ENCODE peak calls at places on chromosomes 7 and 10, in five cellular contexts. K is stimulated activated CD4-positive, alpha-beta T cell treated with anti-CD3 and anti-CD28 coated beads, Interleukin-1b, Interleukin-23, amount 100 ng/mL, for 48 hours; A is MCF 10A; M is cardiac fibroblast; Q is kidney. R is an unnamed sample.

GRCh38 chr10:856405-857157 is 74.9 kb downstream of the LARP4B start:
- DNase-seq in K (no peak), A (no peak), M (no peak), Q (no peak), R (no peak)

GRCh38 chr10:77899080-77899477 is 27.5 kb downstream of the DLG5 start:
- DNase-seq in K (no peak), A (peak), M (peak), Q (no peak), R (no peak)

GRCh38 chr7:45173596-45174327 is 16.2 kb downstream of the RAMP3 start:
- DNase-seq in K (no peak), A (no peak), M (no peak), Q (peak), R (no peak)

GRCh38 chr10:59285848-59286247 is 76.5 kb downstream of the FAM13C start:
- DNase-seq in K (no peak), A (no peak), M (no peak), Q (no peak), R (no peak)

GRCh38 chr10:1274746-1275544 is 218.8 kb downstream of the WDR37 start:
- DNase-seq in K (no peak), A (no peak), M (no peak), Q (no peak), R (no peak)

GRCh38 chr7:101245147-101245668 is 327 bp upstream of the FIS1 start:
- DNase-seq in K (no peak), A (no peak), M (peak), Q (no peak), R (no peak)

GRCh38 chr7:43873300-43873699 is 4.0 kb upstream of the MRPS24 start:
- DNase-seq in K (no peak), A (peak), M (peak), Q (no peak), R (no peak)

GRCh38 chr7:114504586-114504985 is 90.0 kb downstream of the FOXP2 start:
- DNase-seq in K (no peak), A (no peak), M (no peak), Q (no peak), R (no peak)

GRCh38 chr10:14184841-14185500 is 145.8 kb downstream of the FRMD4A start:
- DNase-seq in K (peak), A (peak), M (peak), Q (no peak), R (no peak)

GRCh38 chr10:119025336-119025735 is 4.2 kb upstream of the NANOS1 start:
- DNase-seq in K (no peak), A (peak), M (peak), Q (peak), R (peak)

GRCh38 chr10:13053794-13054462 is 46.0 kb upstream of the OPTN start:
- DNase-seq in K (no peak), A (no peak), M (no peak), Q (no peak), R (no peak)

GRCh38 chr7:126804604-126805003 is 448.1 kb downstream of the GRM8 start:
- DNase-seq in K (no peak), A (no peak), M (no peak), Q (no peak), R (no peak)

GRCh38 chr7:127189885-127190284 is 62.9 kb downstream of the GRM8 start:
- DNase-seq in K (no peak), A (no peak), M (no peak), Q (no peak), R (no peak)

GRCh38 chr7:106462365-106462859 is 177.6 kb upstream of the NAMPT start:
- DNase-seq in K (no peak), A (peak), M (peak), Q (no peak), R (peak)

GRCh38 chr10:29158066-29158465 is 130.8 kb upstream of the LYZL1 start:
- DNase-seq in K (no peak), A (no peak), M (no peak), Q (no peak), R (no peak)

GRCh38 chr7:152462995-152463713 is 27.4 kb upstream of the KMT2C start:
- DNase-seq in K (no peak), A (no peak), M (peak), Q (no peak), R (peak)

GRCh38 chr7:123769371-123769770 is 20.6 kb upstream of the WASL start:
- DNase-seq in K (no peak), A (peak), M (peak), Q (no peak), R (peak)

GRCh38 chr10:8049151-8049873 is 5.2 kb upstream of the GATA3 start:
- DNase-seq in K (no peak), A (no peak), M (no peak), Q (peak), R (no peak)

GRCh38 chr7:75039166-75039565 is 34.4 kb downstream of the RCC1L start:
- DNase-seq in K (no peak), A (peak), M (peak), Q (no peak), R (peak)

GRCh38 chr10:22605168-22605567 is 109.2 kb downstream of the PIP4K2A start:
- DNase-seq in K (no peak), A (peak), M (peak), Q (no peak), R (no peak)

GRCh38 chr7:80609732-80610131 is 28.7 kb upstream of the CD36 start:
- DNase-seq in K (no peak), A (no peak), M (no peak), Q (no peak), R (no peak)

GRCh38 chr7:50664461-50664922 is 99.3 kb upstream of the DDC start:
- DNase-seq in K (peak), A (peak), M (peak), Q (no peak), R (no peak)

GRCh38 chr7:139203992-139204391 is 27.0 kb upstream of the UBN2 start:
- DNase-seq in K (no peak), A (no peak), M (peak), Q (no peak), R (no peak)

GRCh38 chr7:1800876-1801275 is 130.8 kb downstream of the ELFN1 start:
- DNase-seq in K (no peak), A (no peak), M (no peak), Q (peak), R (no peak)

GRCh38 chr10:20418286-20418685 is 478.8 kb downstream of the NEBL start:
- DNase-seq in K (no peak), A (no peak), M (no peak), Q (no peak), R (no peak)

GRCh38 chr10:94108200-94108599 is 114.5 kb downstream of the PLCE1 start:
- DNase-seq in K (peak), A (peak), M (peak), Q (no peak), R (peak)

GRCh38 chr7:2143981-2144595 is 88.7 kb downstream of the MAD1L1 start:
- DNase-seq in K (no peak), A (no peak), M (no peak), Q (no peak), R (no peak)

GRCh38 chr10:45421231-45422097 is 47.4 kb downstream of the ALOX5 start:
- DNase-seq in K (no peak), A (no peak), M (no peak), Q (no peak), R (no peak)